ENCODE peak calls at places on chromosomes 5 and 9, in four cellular contexts. Y is NCI-H524, Q is NCI-H748 treated with DMSO at 0.1 percent for 48 hours, D is prostate gland. H is an unnamed sample.

GRCh38 chr9:76926324-76926731 is 20.4 kb upstream of the PRUNE2 start:
- DNase-seq in Y (no peak), Q (no peak), D (no peak), H (no peak)

GRCh38 chr5:73369283-73369682 is 79.3 kb downstream of the FOXD1 start:
- DNase-seq in Y (no peak), Q (no peak), D (no peak), H (no peak)

GRCh38 chr9:91195372-91196012 is 166.2 kb downstream of the AUH start:
- DNase-seq in Y (no peak), Q (no peak), D (no peak), H (no peak)

GRCh38 chr9:32741706-32742105 is 41.6 kb upstream of the TMEM215 start:
- DNase-seq in Y (peak), Q (no peak), D (no peak), H (peak)

GRCh38 chr9:127131871-127132270 is 9.4 kb upstream of the ANGPTL2 start:
- DNase-seq in Y (no peak), Q (no peak), D (no peak), H (no peak)

GRCh38 chr5:67693956-67694564 is 497.5 kb upstream of the CD180 start:
- DNase-seq in Y (no peak), Q (no peak), D (peak), H (no peak)

GRCh38 chr9:82560457-82560904 is 502.5 kb downstream of the RASEF start:
- DNase-seq in Y (no peak), Q (peak), D (peak), H (no peak)

GRCh38 chr5:17182494-17182893 is 34.9 kb upstream of the BASP1 start:
- DNase-seq in Y (no peak), Q (no peak), D (no peak), H (no peak)

GRCh38 chr5:155004138-155004744 is 9.3 kb upstream of the KIF4B start:
- DNase-seq in Y (peak), Q (no peak), D (no peak), H (no peak)

GRCh38 chr5:34555699-34556513 is 100.2 kb upstream of the RAI14 start:
- DNase-seq in Y (peak), Q (peak), D (no peak), H (no peak)

GRCh38 chr5:65213921-65214525 is 267.7 kb downstream of the ADAMTS6 start:
- DNase-seq in Y (peak), Q (peak), D (no peak), H (peak)

GRCh38 chr5:107383414-107383813 is 287.3 kb downstream of the EFNA5 start:
- DNase-seq in Y (no peak), Q (no peak), D (no peak), H (no peak)

GRCh38 chr9:134210908-134211810 is 46.8 kb upstream of the RNU6ATAC start:
- DNase-seq in Y (no peak), Q (no peak), D (peak), H (no peak)

GRCh38 chr5:148733601-148734438 is 79.5 kb upstream of the HTR4 start:
- DNase-seq in Y (peak), Q (peak), D (peak), H (peak)

GRCh38 chr9:117662651-117663050 is 41.6 kb upstream of the TLR4 start:
- DNase-seq in Y (no peak), Q (no peak), D (no peak), H (no peak)

GRCh38 chr5:132010645-132011560 is 555 bp downstream of the ACSL6 start:
- DNase-seq in Y (peak), Q (no peak), D (no peak), H (peak)

GRCh38 chr9:120308495-120308894 is 271.5 kb downstream of the CDK5RAP2 start:
- DNase-seq in Y (no peak), Q (no peak), D (no peak), H (no peak)

GRCh38 chr5:17378346-17378984 is 119.6 kb upstream of the TAF11L2 start:
- DNase-seq in Y (no peak), Q (no peak), D (no peak), H (no peak)

GRCh38 chr5:73497537-73498056 is 645 bp upstream of the BTF3 start:
- DNase-seq in Y (peak), Q (no peak), D (no peak), H (no peak)

GRCh38 chr9:107019216-107019615 is 156.2 kb downstream of the ZNF462 start:
- DNase-seq in Y (no peak), Q (no peak), D (no peak), H (no peak)

GRCh38 chr5:75048457-75048953 is 3.9 kb downstream of the GCNT4 start:
- DNase-seq in Y (no peak), Q (no peak), D (no peak), H (no peak)

GRCh38 chr9:133375116-133375723 is 640 bp downstream of the SURF4 start:
- DNase-seq in Y (peak), Q (no peak), D (peak), H (peak)

GRCh38 chr9:130634191-130634768 is 30.1 kb upstream of the PRDM12 start:
- DNase-seq in Y (peak), Q (no peak), D (no peak), H (no peak)

GRCh38 chr5:172114875-172115422 is 73.1 kb downstream of the STK10 start:
- DNase-seq in Y (no peak), Q (no peak), D (no peak), H (no peak)

GRCh38 chr5:102375256-102375655 is 79.2 kb upstream of the SLCO4C1 start:
- DNase-seq in Y (no peak), Q (no peak), D (no peak), H (no peak)

GRCh38 chr5:30041831-30042385 is 1151.6 kb upstream of the CDH6 start:
- DNase-seq in Y (no peak), Q (no peak), D (no peak), H (no peak)

GRCh38 chr5:38660194-38660668 is 103.8 kb upstream of the LIFR start:
- DNase-seq in Y (peak), Q (peak), D (peak), H (peak)

H was measured in HAP-1.